ENCODE peak calls at places on chromosomes 2 and 18, in ten cellular contexts. J is OCI-LY7, B is B cell, T is AG10803, S is suprapubic skin, A is foreskin fibroblast, E is neural crest cell, Z is glutamatergic neuron, H is fibroblast of the aortic adventitia, M is IMR-90. W is an unnamed sample.

GRCh38 chr2:216792222-216793001 is 67.5 kb downstream of the TNP1 start:
- DNase-seq in J (no peak), B (no peak), H (peak), T (peak), A (peak), S (peak), M (peak), Z (peak), E (no peak), W (no peak)

GRCh38 chr2:163401481-163401880 is 334.3 kb downstream of the FIGN start:
- DNase-seq in J (no peak), H (peak), T (peak), S (no peak), M (peak), B (no peak), Z (no peak), A (no peak), E (no peak), W (no peak)

GRCh38 chr2:173435574-173435973 is 80.9 kb downstream of the CDCA7 start:
- DNase-seq in E (no peak), B (no peak), A (no peak), M (no peak), J (no peak), S (no peak), T (no peak), Z (no peak), H (no peak), W (no peak)

GRCh38 chr2:64859208-64860161 is 129.7 kb upstream of the SLC1A4 start:
- DNase-seq in T (peak), B (no peak), A (peak), S (peak), Z (peak), H (peak), E (peak), J (no peak), M (peak), W (no peak)

GRCh38 chr2:140836826-140837225 is 1294.0 kb downstream of the LRP1B start:
- DNase-seq in J (no peak), A (no peak), E (no peak), B (no peak), Z (no peak), T (no peak), H (no peak), S (no peak), M (peak), W (no peak)

GRCh38 chr2:201971516-201972228 is 62.0 kb upstream of the FZD7 start:
- DNase-seq in T (peak), M (peak), A (peak), Z (no peak), S (no peak), B (no peak), J (no peak), E (no peak), H (peak), W (no peak)

GRCh38 chr2:224259831-224260230 is 142.1 kb downstream of the FAM124B start:
- DNase-seq in J (no peak), S (no peak), Z (no peak), M (no peak), H (no peak), E (no peak), A (no peak), T (no peak), B (no peak), W (no peak)

GRCh38 chr18:28760299-28760698 is 583.4 kb upstream of the CDH2 start:
- DNase-seq in H (no peak), E (no peak), A (no peak), M (no peak), T (no peak), S (no peak), B (no peak), J (no peak), Z (no peak), W (no peak)

GRCh38 chr18:48319796-48320638 is 89.2 kb downstream of the ZBTB7C start:
- DNase-seq in Z (no peak), A (no peak), B (no peak), E (no peak), H (peak), M (peak), J (no peak), T (peak), S (no peak), W (no peak)

GRCh38 chr2:170381678-170382077 is 203.7 kb downstream of the MYO3B start:
- DNase-seq in B (no peak), E (no peak), M (no peak), A (no peak), T (no peak), J (no peak), Z (no peak), S (no peak), H (no peak), W (no peak)

GRCh38 chr2:46700435-46700834 is 215.2 kb downstream of the MCFD2 start:
- DNase-seq in J (no peak), M (no peak), T (no peak), A (no peak), E (no peak), S (no peak), B (no peak), Z (no peak), H (peak), W (no peak)

GRCh38 chr2:20571644-20572215 is 79.2 kb downstream of the HS1BP3 start:
- DNase-seq in Z (no peak), J (no peak), S (no peak), B (no peak), H (no peak), M (no peak), A (no peak), E (no peak), T (no peak), W (no peak)

GRCh38 chr2:158753561-158754302 is 41.4 kb upstream of the DAPL1 start:
- DNase-seq in Z (no peak), E (peak), J (peak), A (peak), M (peak), H (peak), S (no peak), B (no peak), T (peak), W (no peak)

GRCh38 chr2:27021253-27021801 is 11.4 kb upstream of the TMEM214 start:
- DNase-seq in S (no peak), M (no peak), J (no peak), B (no peak), Z (no peak), H (peak), T (peak), E (no peak), A (no peak), W (no peak)

GRCh38 chr18:5142859-5143258 is 54.2 kb downstream of the AKAIN1 start:
- DNase-seq in A (no peak), T (no peak), E (no peak), S (no peak), M (no peak), H (no peak), Z (no peak), J (no peak), B (no peak), W (no peak)

GRCh38 chr18:51361130-51361860 is 163.8 kb upstream of the MEX3C start:
- DNase-seq in E (no peak), T (no peak), Z (no peak), S (no peak), B (no peak), J (peak), A (no peak), H (peak), M (no peak), W (no peak)

GRCh38 chr2:30706534-30707303 is 100.5 kb downstream of the CAPN13 start:
- DNase-seq in S (peak), B (peak), A (peak), H (peak), T (peak), Z (peak), E (peak), J (peak), M (peak), W (peak)
- TF ChIP-seq CTCF in S (peak), B (peak), A (peak), H (peak), T (peak), Z (peak), E (peak), J (peak), M (peak), W (peak)

DNA sequence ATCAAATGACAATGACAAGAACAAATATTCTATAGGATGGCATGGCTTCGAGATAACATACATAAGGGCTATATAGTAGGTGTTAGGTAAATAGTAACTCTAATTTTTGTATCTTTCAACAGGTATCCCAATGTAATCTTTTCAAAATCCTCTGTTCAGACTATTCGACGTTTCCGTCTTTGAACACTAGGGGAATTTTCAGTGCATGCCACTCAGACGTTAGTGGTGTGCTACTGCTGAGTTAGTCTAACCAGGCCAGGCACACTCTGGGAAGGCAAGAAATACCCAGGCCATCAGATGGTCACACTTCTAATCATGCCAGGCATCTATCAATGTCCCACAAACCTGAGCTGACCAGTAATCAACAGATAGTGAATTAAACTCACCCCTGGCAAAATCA is 14.6 kb upstream of the CREG2 start:
- DNase-seq in M (no peak), A (no peak), B (no peak), T (no peak), J (no peak), Z (no peak), S (no peak), E (no peak), H (no peak), W (no peak)
- TF ChIP-seq CTCF in M (no peak), A (no peak), B (no peak), T (no peak), J (peak), Z (peak), S (no peak), E (peak), H (no peak), W (no peak)

GRCh38 chr18:57052173-57052572 is 94.7 kb upstream of the BOD1L2 start:
- DNase-seq in H (no peak), B (no peak), S (no peak), Z (no peak), A (no peak), E (no peak), M (no peak), T (no peak), J (no peak), W (no peak)
- TF ChIP-seq CTCF in H (no peak), B (no peak), S (no peak), Z (no peak), A (no peak), E (no peak), M (no peak), T (no peak), J (peak), W (no peak)

DNA sequence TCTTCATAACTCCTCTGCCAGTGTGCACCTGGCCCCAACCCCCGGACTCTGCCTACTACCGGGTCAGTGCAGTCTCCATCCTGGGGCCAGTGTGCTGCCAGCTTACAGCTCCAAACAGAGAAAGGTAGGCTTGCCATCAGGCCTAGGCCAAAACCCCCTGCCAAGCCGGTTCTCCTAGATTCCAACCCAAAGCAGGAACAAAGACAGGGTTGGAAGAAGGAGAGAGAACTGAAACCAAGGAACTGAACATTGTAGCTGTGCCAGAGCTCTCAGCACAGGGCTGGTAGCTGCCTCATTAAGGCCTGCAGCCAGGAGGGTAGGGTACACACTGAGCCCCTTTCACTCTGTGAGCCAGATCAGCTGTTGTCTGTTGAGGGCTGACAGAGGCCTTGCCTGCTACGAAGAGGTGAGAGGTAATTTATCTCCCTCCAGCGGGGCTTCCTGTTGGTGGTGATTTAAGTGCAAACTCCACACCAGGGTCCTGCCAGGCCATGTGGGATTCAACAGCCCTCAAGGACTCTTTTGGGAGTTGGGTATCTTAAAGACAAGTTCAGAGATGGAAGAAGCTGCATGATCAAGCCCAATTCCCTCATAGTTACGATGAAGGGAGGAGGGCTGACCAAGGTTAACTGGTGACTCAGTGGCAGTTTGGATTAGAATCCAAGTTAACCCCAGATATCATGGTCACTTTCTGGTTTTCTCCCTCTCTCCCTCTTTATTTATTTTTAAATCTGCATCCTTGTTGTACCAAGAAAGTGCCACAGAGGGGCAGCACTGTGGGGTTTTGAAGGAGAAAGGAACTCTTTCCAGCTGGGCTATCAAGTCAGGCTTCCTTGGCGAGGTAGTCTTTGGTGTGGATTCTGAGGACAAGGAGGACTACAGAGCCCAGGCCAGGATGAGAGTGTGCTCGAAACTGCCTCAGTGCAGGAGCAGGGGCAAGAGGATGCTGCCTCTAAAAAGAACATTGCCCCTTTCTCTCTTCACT is 48.1 kb downstream of the CYRIA start:
- DNase-seq in J (no peak), H (peak), A (no peak), S (no peak), E (peak), M (peak), T (peak), Z (peak), B (no peak), W (no peak)
- TF ChIP-seq CTCF in J (peak), H (peak), A (peak), S (no peak), E (peak), M (peak), T (peak), Z (peak), B (no peak), W (no peak)